ENCODE peak calls at places on chromosome 18, in seven cellular contexts. One of them, this sample, is unnamed.

GRCh38 chr18:79852561-79853302 is 55.0 kb downstream of the KCNG2 start:
- DNase-seq in mammary epithelial cell: no peak
- DNase-seq in DMS79 treated with DMSO at 0.1 percent for 48 hours: no peak
- DNase-seq in kidney epithelial cell: no peak
- DNase-seq in stimulated activated CD8-positive, alpha-beta memory T cell treated with anti-CD3 and anti-CD28 coated beads, Interleukin-7, amount 100 ng/mL, for 1 hour: no peak
- DNase-seq in T-helper 2 cell: no peak
- DNase-seq in activated T-helper 1 cell treated with anti-CD3 and anti-CD28 coated beads, Interleukin-12 subunit alpha, Interleukin-12 subunit beta, Interleukin-2, Interleukin-4 antibody, amounts not matched to agents 30 ng/mL and 10 ng/mL and 1 ng/mL, durations not matched to agents 14 hours and 24 hours and 36 hours: no peak
- DNase-seq in this sample: no peak

GRCh38 chr18:21241224-21242131 is 554 bp upstream of the GREB1L start:
- DNase-seq in DMS79 treated with DMSO at 0.1 percent for 48 hours: no peak
- DNase-seq in stimulated activated CD8-positive, alpha-beta memory T cell treated with anti-CD3 and anti-CD28 coated beads, Interleukin-7, amount 100 ng/mL, for 1 hour: no peak
- DNase-seq in mammary epithelial cell: no peak
- DNase-seq in kidney epithelial cell: no peak
- DNase-seq in T-helper 2 cell: no peak
- DNase-seq in activated T-helper 1 cell treated with anti-CD3 and anti-CD28 coated beads, Interleukin-12 subunit alpha, Interleukin-12 subunit beta, Interleukin-2, Interleukin-4 antibody, amounts not matched to agents 30 ng/mL and 10 ng/mL and 1 ng/mL, durations not matched to agents 14 hours and 24 hours and 36 hours: no peak
- DNase-seq in this sample: no peak

GRCh38 chr18:332007-332406 is 64.2 kb upstream of the THOC1 start:
- DNase-seq in activated T-helper 1 cell treated with anti-CD3 and anti-CD28 coated beads, Interleukin-12 subunit alpha, Interleukin-12 subunit beta, Interleukin-2, Interleukin-4 antibody, amounts not matched to agents 30 ng/mL and 10 ng/mL and 1 ng/mL, durations not matched to agents 14 hours and 24 hours and 36 hours: no peak
- DNase-seq in T-helper 2 cell: no peak
- DNase-seq in DMS79 treated with DMSO at 0.1 percent for 48 hours: no peak
- DNase-seq in mammary epithelial cell: no peak
- DNase-seq in kidney epithelial cell: no peak
- DNase-seq in stimulated activated CD8-positive, alpha-beta memory T cell treated with anti-CD3 and anti-CD28 coated beads, Interleukin-7, amount 100 ng/mL, for 1 hour: no peak
- DNase-seq in this sample: no peak

GRCh38 chr18:45104071-45104440 is 423.4 kb downstream of the SETBP1 start:
- DNase-seq in DMS79 treated with DMSO at 0.1 percent for 48 hours: no peak
- DNase-seq in mammary epithelial cell: no peak
- DNase-seq in kidney epithelial cell: no peak
- DNase-seq in T-helper 2 cell: no peak
- DNase-seq in activated T-helper 1 cell treated with anti-CD3 and anti-CD28 coated beads, Interleukin-12 subunit alpha, Interleukin-12 subunit beta, Interleukin-2, Interleukin-4 antibody, amounts not matched to agents 30 ng/mL and 10 ng/mL and 1 ng/mL, durations not matched to agents 14 hours and 24 hours and 36 hours: no peak
- DNase-seq in stimulated activated CD8-positive, alpha-beta memory T cell treated with anti-CD3 and anti-CD28 coated beads, Interleukin-7, amount 100 ng/mL, for 1 hour: no peak
- DNase-seq in this sample: no peak

GRCh38 chr18:26252411-26252810 is 26.2 kb downstream of the TAF4B start:
- DNase-seq in kidney epithelial cell: no peak
- DNase-seq in activated T-helper 1 cell treated with anti-CD3 and anti-CD28 coated beads, Interleukin-12 subunit alpha, Interleukin-12 subunit beta, Interleukin-2, Interleukin-4 antibody, amounts not matched to agents 30 ng/mL and 10 ng/mL and 1 ng/mL, durations not matched to agents 14 hours and 24 hours and 36 hours: no peak
- DNase-seq in mammary epithelial cell: no peak
- DNase-seq in T-helper 2 cell: no peak
- DNase-seq in stimulated activated CD8-positive, alpha-beta memory T cell treated with anti-CD3 and anti-CD28 coated beads, Interleukin-7, amount 100 ng/mL, for 1 hour: no peak
- DNase-seq in DMS79 treated with DMSO at 0.1 percent for 48 hours: no peak
- DNase-seq in this sample: no peak

GRCh38 chr18:3447035-3447894 is 2.7 kb upstream of the TGIF1 start:
- DNase-seq in T-helper 2 cell: no peak
- DNase-seq in stimulated activated CD8-positive, alpha-beta memory T cell treated with anti-CD3 and anti-CD28 coated beads, Interleukin-7, amount 100 ng/mL, for 1 hour: no peak
- DNase-seq in activated T-helper 1 cell treated with anti-CD3 and anti-CD28 coated beads, Interleukin-12 subunit alpha, Interleukin-12 subunit beta, Interleukin-2, Interleukin-4 antibody, amounts not matched to agents 30 ng/mL and 10 ng/mL and 1 ng/mL, durations not matched to agents 14 hours and 24 hours and 36 hours: peak
- DNase-seq in DMS79 treated with DMSO at 0.1 percent for 48 hours: peak
- DNase-seq in mammary epithelial cell: peak
- DNase-seq in kidney epithelial cell: no peak
- DNase-seq in this sample: peak

GRCh38 chr18:10793730-10794370 is 268.0 kb downstream of the NAPG start:
- DNase-seq in activated T-helper 1 cell treated with anti-CD3 and anti-CD28 coated beads, Interleukin-12 subunit alpha, Interleukin-12 subunit beta, Interleukin-2, Interleukin-4 antibody, amounts not matched to agents 30 ng/mL and 10 ng/mL and 1 ng/mL, durations not matched to agents 14 hours and 24 hours and 36 hours: no peak
- DNase-seq in stimulated activated CD8-positive, alpha-beta memory T cell treated with anti-CD3 and anti-CD28 coated beads, Interleukin-7, amount 100 ng/mL, for 1 hour: no peak
- DNase-seq in DMS79 treated with DMSO at 0.1 percent for 48 hours: no peak
- DNase-seq in kidney epithelial cell: no peak
- DNase-seq in mammary epithelial cell: no peak
- DNase-seq in T-helper 2 cell: no peak
- DNase-seq in this sample: no peak

GRCh38 chr18:48355526-48356115 is 53.6 kb downstream of the ZBTB7C start:
- DNase-seq in mammary epithelial cell: no peak
- DNase-seq in DMS79 treated with DMSO at 0.1 percent for 48 hours: no peak
- DNase-seq in T-helper 2 cell: no peak
- DNase-seq in stimulated activated CD8-positive, alpha-beta memory T cell treated with anti-CD3 and anti-CD28 coated beads, Interleukin-7, amount 100 ng/mL, for 1 hour: no peak
- DNase-seq in kidney epithelial cell: no peak
- DNase-seq in activated T-helper 1 cell treated with anti-CD3 and anti-CD28 coated beads, Interleukin-12 subunit alpha, Interleukin-12 subunit beta, Interleukin-2, Interleukin-4 antibody, amounts not matched to agents 30 ng/mL and 10 ng/mL and 1 ng/mL, durations not matched to agents 14 hours and 24 hours and 36 hours: no peak
- DNase-seq in this sample: no peak

GRCh38 chr18:53698907-53699306 is 525.6 kb downstream of the MBD2 start:
- DNase-seq in mammary epithelial cell: peak
- DNase-seq in stimulated activated CD8-positive, alpha-beta memory T cell treated with anti-CD3 and anti-CD28 coated beads, Interleukin-7, amount 100 ng/mL, for 1 hour: no peak
- DNase-seq in activated T-helper 1 cell treated with anti-CD3 and anti-CD28 coated beads, Interleukin-12 subunit alpha, Interleukin-12 subunit beta, Interleukin-2, Interleukin-4 antibody, amounts not matched to agents 30 ng/mL and 10 ng/mL and 1 ng/mL, durations not matched to agents 14 hours and 24 hours and 36 hours: no peak
- DNase-seq in DMS79 treated with DMSO at 0.1 percent for 48 hours: no peak
- DNase-seq in T-helper 2 cell: no peak
- DNase-seq in kidney epithelial cell: peak
- DNase-seq in this sample: peak

GRCh38 chr18:46424898-46425297 is 232.1 kb downstream of the LOXHD1 start:
- DNase-seq in mammary epithelial cell: peak
- DNase-seq in stimulated activated CD8-positive, alpha-beta memory T cell treated with anti-CD3 and anti-CD28 coated beads, Interleukin-7, amount 100 ng/mL, for 1 hour: no peak
- DNase-seq in activated T-helper 1 cell treated with anti-CD3 and anti-CD28 coated beads, Interleukin-12 subunit alpha, Interleukin-12 subunit beta, Interleukin-2, Interleukin-4 antibody, amounts not matched to agents 30 ng/mL and 10 ng/mL and 1 ng/mL, durations not matched to agents 14 hours and 24 hours and 36 hours: no peak
- DNase-seq in DMS79 treated with DMSO at 0.1 percent for 48 hours: peak
- DNase-seq in kidney epithelial cell: no peak
- DNase-seq in T-helper 2 cell: no peak
- DNase-seq in this sample: no peak

GRCh38 chr18:63346031-63346430 is 21.0 kb downstream of the KDSR start:
- DNase-seq in T-helper 2 cell: no peak
- DNase-seq in mammary epithelial cell: peak
- DNase-seq in activated T-helper 1 cell treated with anti-CD3 and anti-CD28 coated beads, Interleukin-12 subunit alpha, Interleukin-12 subunit beta, Interleukin-2, Interleukin-4 antibody, amounts not matched to agents 30 ng/mL and 10 ng/mL and 1 ng/mL, durations not matched to agents 14 hours and 24 hours and 36 hours: no peak
- DNase-seq in DMS79 treated with DMSO at 0.1 percent for 48 hours: no peak
- DNase-seq in kidney epithelial cell: no peak
- DNase-seq in stimulated activated CD8-positive, alpha-beta memory T cell treated with anti-CD3 and anti-CD28 coated beads, Interleukin-7, amount 100 ng/mL, for 1 hour: no peak
- DNase-seq in this sample: no peak

GRCh38 chr18:22900558-22901183 is 32.5 kb upstream of the RBBP8 start:
- DNase-seq in T-helper 2 cell: no peak
- DNase-seq in DMS79 treated with DMSO at 0.1 percent for 48 hours: peak
- DNase-seq in stimulated activated CD8-positive, alpha-beta memory T cell treated with anti-CD3 and anti-CD28 coated beads, Interleukin-7, amount 100 ng/mL, for 1 hour: no peak
- DNase-seq in kidney epithelial cell: no peak
- DNase-seq in activated T-helper 1 cell treated with anti-CD3 and anti-CD28 coated beads, Interleukin-12 subunit alpha, Interleukin-12 subunit beta, Interleukin-2, Interleukin-4 antibody, amounts not matched to agents 30 ng/mL and 10 ng/mL and 1 ng/mL, durations not matched to agents 14 hours and 24 hours and 36 hours: no peak
- DNase-seq in mammary epithelial cell: no peak
- DNase-seq in this sample: peak

GRCh38 chr18:500556-501405 is at the start of gene COLEC12:
- DNase-seq in kidney epithelial cell: no peak
- DNase-seq in stimulated activated CD8-positive, alpha-beta memory T cell treated with anti-CD3 and anti-CD28 coated beads, Interleukin-7, amount 100 ng/mL, for 1 hour: no peak
- DNase-seq in DMS79 treated with DMSO at 0.1 percent for 48 hours: no peak
- DNase-seq in mammary epithelial cell: no peak
- DNase-seq in activated T-helper 1 cell treated with anti-CD3 and anti-CD28 coated beads, Interleukin-12 subunit alpha, Interleukin-12 subunit beta, Interleukin-2, Interleukin-4 antibody, amounts not matched to agents 30 ng/mL and 10 ng/mL and 1 ng/mL, durations not matched to agents 14 hours and 24 hours and 36 hours: no peak
- DNase-seq in T-helper 2 cell: no peak
- DNase-seq in this sample: no peak

GRCh38 chr18:69889009-69889408 is 58.7 kb downstream of the CD226 start:
- DNase-seq in mammary epithelial cell: no peak
- DNase-seq in DMS79 treated with DMSO at 0.1 percent for 48 hours: no peak
- DNase-seq in stimulated activated CD8-positive, alpha-beta memory T cell treated with anti-CD3 and anti-CD28 coated beads, Interleukin-7, amount 100 ng/mL, for 1 hour: no peak
- DNase-seq in kidney epithelial cell: no peak
- DNase-seq in T-helper 2 cell: no peak
- DNase-seq in activated T-helper 1 cell treated with anti-CD3 and anti-CD28 coated beads, Interleukin-12 subunit alpha, Interleukin-12 subunit beta, Interleukin-2, Interleukin-4 antibody, amounts not matched to agents 30 ng/mL and 10 ng/mL and 1 ng/mL, durations not matched to agents 14 hours and 24 hours and 36 hours: no peak
- DNase-seq in this sample: peak

GRCh38 chr18:79440728-79441127 is 45.0 kb downstream of the NFATC1 start:
- DNase-seq in kidney epithelial cell: no peak
- DNase-seq in stimulated activated CD8-positive, alpha-beta memory T cell treated with anti-CD3 and anti-CD28 coated beads, Interleukin-7, amount 100 ng/mL, for 1 hour: no peak
- DNase-seq in DMS79 treated with DMSO at 0.1 percent for 48 hours: no peak
- DNase-seq in T-helper 2 cell: no peak
- DNase-seq in activated T-helper 1 cell treated with anti-CD3 and anti-CD28 coated beads, Interleukin-12 subunit alpha, Interleukin-12 subunit beta, Interleukin-2, Interleukin-4 antibody, amounts not matched to agents 30 ng/mL and 10 ng/mL and 1 ng/mL, durations not matched to agents 14 hours and 24 hours and 36 hours: no peak
- DNase-seq in mammary epithelial cell: no peak
- DNase-seq in this sample: no peak

GRCh38 chr18:61838521-61838920 is 54.3 kb downstream of the RNF152 start:
- DNase-seq in kidney epithelial cell: no peak
- DNase-seq in stimulated activated CD8-positive, alpha-beta memory T cell treated with anti-CD3 and anti-CD28 coated beads, Interleukin-7, amount 100 ng/mL, for 1 hour: no peak
- DNase-seq in T-helper 2 cell: no peak
- DNase-seq in activated T-helper 1 cell treated with anti-CD3 and anti-CD28 coated beads, Interleukin-12 subunit alpha, Interleukin-12 subunit beta, Interleukin-2, Interleukin-4 antibody, amounts not matched to agents 30 ng/mL and 10 ng/mL and 1 ng/mL, durations not matched to agents 14 hours and 24 hours and 36 hours: no peak
- DNase-seq in mammary epithelial cell: no peak
- DNase-seq in DMS79 treated with DMSO at 0.1 percent for 48 hours: no peak
- DNase-seq in this sample: no peak

GRCh38 chr18:46754661-46755292 is 2.1 kb downstream of the ST8SIA5 start:
- DNase-seq in kidney epithelial cell: no peak
- DNase-seq in mammary epithelial cell: no peak
- DNase-seq in DMS79 treated with DMSO at 0.1 percent for 48 hours: no peak
- DNase-seq in T-helper 2 cell: no peak
- DNase-seq in stimulated activated CD8-positive, alpha-beta memory T cell treated with anti-CD3 and anti-CD28 coated beads, Interleukin-7, amount 100 ng/mL, for 1 hour: no peak
- DNase-seq in activated T-helper 1 cell treated with anti-CD3 and anti-CD28 coated beads, Interleukin-12 subunit alpha, Interleukin-12 subunit beta, Interleukin-2, Interleukin-4 antibody, amounts not matched to agents 30 ng/mL and 10 ng/mL and 1 ng/mL, durations not matched to agents 14 hours and 24 hours and 36 hours: no peak
- DNase-seq in this sample: no peak

GRCh38 chr18:26700201-26700600 is 151.8 kb upstream of the KCTD1 start:
- DNase-seq in T-helper 2 cell: no peak
- DNase-seq in kidney epithelial cell: no peak
- DNase-seq in mammary epithelial cell: no peak
- DNase-seq in stimulated activated CD8-positive, alpha-beta memory T cell treated with anti-CD3 and anti-CD28 coated beads, Interleukin-7, amount 100 ng/mL, for 1 hour: no peak
- DNase-seq in DMS79 treated with DMSO at 0.1 percent for 48 hours: no peak
- DNase-seq in activated T-helper 1 cell treated with anti-CD3 and anti-CD28 coated beads, Interleukin-12 subunit alpha, Interleukin-12 subunit beta, Interleukin-2, Interleukin-4 antibody, amounts not matched to agents 30 ng/mL and 10 ng/mL and 1 ng/mL, durations not matched to agents 14 hours and 24 hours and 36 hours: no peak
- DNase-seq in this sample: no peak

GRCh38 chr18:49041677-49042570 is 91.2 kb upstream of the SMAD7 start:
- DNase-seq in stimulated activated CD8-positive, alpha-beta memory T cell treated with anti-CD3 and anti-CD28 coated beads, Interleukin-7, amount 100 ng/mL, for 1 hour: no peak
- DNase-seq in activated T-helper 1 cell treated with anti-CD3 and anti-CD28 coated beads, Interleukin-12 subunit alpha, Interleukin-12 subunit beta, Interleukin-2, Interleukin-4 antibody, amounts not matched to agents 30 ng/mL and 10 ng/mL and 1 ng/mL, durations not matched to agents 14 hours and 24 hours and 36 hours: no peak
- DNase-seq in mammary epithelial cell: peak
- DNase-seq in T-helper 2 cell: peak
- DNase-seq in DMS79 treated with DMSO at 0.1 percent for 48 hours: peak
- DNase-seq in kidney epithelial cell: no peak
- DNase-seq in this sample: peak

GRCh38 chr18:8847900-8848299 is 142.5 kb downstream of the MTCL1 start:
- DNase-seq in T-helper 2 cell: no peak
- DNase-seq in activated T-helper 1 cell treated with anti-CD3 and anti-CD28 coated beads, Interleukin-12 subunit alpha, Interleukin-12 subunit beta, Interleukin-2, Interleukin-4 antibody, amounts not matched to agents 30 ng/mL and 10 ng/mL and 1 ng/mL, durations not matched to agents 14 hours and 24 hours and 36 hours: no peak
- DNase-seq in kidney epithelial cell: no peak
- DNase-seq in stimulated activated CD8-positive, alpha-beta memory T cell treated with anti-CD3 and anti-CD28 coated beads, Interleukin-7, amount 100 ng/mL, for 1 hour: no peak
- DNase-seq in DMS79 treated with DMSO at 0.1 percent for 48 hours: no peak
- DNase-seq in mammary epithelial cell: no peak
- DNase-seq in this sample: no peak

GRCh38 chr18:61545281-61546245 is 212.3 kb downstream of the CDH20 start:
- DNase-seq in DMS79 treated with DMSO at 0.1 percent for 48 hours: no peak
- DNase-seq in T-helper 2 cell: no peak
- DNase-seq in kidney epithelial cell: no peak
- DNase-seq in activated T-helper 1 cell treated with anti-CD3 and anti-CD28 coated beads, Interleukin-12 subunit alpha, Interleukin-12 subunit beta, Interleukin-2, Interleukin-4 antibody, amounts not matched to agents 30 ng/mL and 10 ng/mL and 1 ng/mL, durations not matched to agents 14 hours and 24 hours and 36 hours: no peak
- DNase-seq in mammary epithelial cell: no peak
- DNase-seq in stimulated activated CD8-positive, alpha-beta memory T cell treated with anti-CD3 and anti-CD28 coated beads, Interleukin-7, amount 100 ng/mL, for 1 hour: no peak
- DNase-seq in this sample: no peak

GRCh38 chr18:75247601-75248421 is 37.2 kb downstream of the TSHZ1 start:
- DNase-seq in mammary epithelial cell: peak
- DNase-seq in kidney epithelial cell: no peak
- DNase-seq in T-helper 2 cell: no peak
- DNase-seq in activated T-helper 1 cell treated with anti-CD3 and anti-CD28 coated beads, Interleukin-12 subunit alpha, Interleukin-12 subunit beta, Interleukin-2, Interleukin-4 antibody, amounts not matched to agents 30 ng/mL and 10 ng/mL and 1 ng/mL, durations not matched to agents 14 hours and 24 hours and 36 hours: no peak
- DNase-seq in stimulated activated CD8-positive, alpha-beta memory T cell treated with anti-CD3 and anti-CD28 coated beads, Interleukin-7, amount 100 ng/mL, for 1 hour: no peak
- DNase-seq in DMS79 treated with DMSO at 0.1 percent for 48 hours: peak
- DNase-seq in this sample: peak

This sample was measured in astrocyte.